ENCODE peak calls at places on chromosomes 7 and 10, in four cellular contexts. One of them, this sample, is unnamed.
A peak's percentile ranks its signal among the peaks of the same experiment; 100 is the strongest.

GRCh38 chr7:7424151-7424873 is 111.4 kb downstream of the COL28A1 start:
- DNase-seq in HepG2: peak; percentile 58
- DNase-seq in HCT116: peak; percentile 66
- DNase-seq in SK-N-SH: peak; percentile 62
- DNase-seq in this sample: peak; percentile 76

GRCh38 chr10:71728218-71728737 is 8.7 kb upstream of the C10orf105 start:
- DNase-seq in SK-N-SH: peak; percentile 87
- DNase-seq in HCT116: no peak
- DNase-seq in HepG2: no peak
- DNase-seq in this sample: no peak

GRCh38 chr7:25515876-25516275 is 287.6 kb upstream of the NPVF start:
- DNase-seq in SK-N-SH: no peak
- DNase-seq in HepG2: no peak
- DNase-seq in HCT116: no peak
- DNase-seq in this sample: no peak

GRCh38 chr10:104664205-104664604 is 23.1 kb downstream of the SORCS3 start:
- DNase-seq in HCT116: no peak
- DNase-seq in SK-N-SH: no peak
- DNase-seq in HepG2: peak; percentile 4
- DNase-seq in this sample: no peak

GRCh38 chr7:31087351-31087750 is 35.2 kb downstream of the ADCYAP1R1 start:
- DNase-seq in SK-N-SH: no peak
- DNase-seq in HepG2: no peak
- DNase-seq in HCT116: no peak
- DNase-seq in this sample: no peak

GRCh38 chr7:150756858-150757257 is 19.6 kb downstream of the GIMAP5 start:
- DNase-seq in SK-N-SH: no peak
- DNase-seq in HepG2: no peak
- DNase-seq in HCT116: no peak
- DNase-seq in this sample: peak; percentile 35

GRCh38 chr7:118059209-118059608 is 124.8 kb upstream of the LSM8 start:
- DNase-seq in HepG2: no peak
- DNase-seq in HCT116: no peak
- DNase-seq in SK-N-SH: no peak
- DNase-seq in this sample: no peak

GRCh38 chr10:31604141-31604540 is 285.1 kb downstream of the ZEB1 start:
- DNase-seq in SK-N-SH: no peak
- DNase-seq in HCT116: no peak
- DNase-seq in HepG2: no peak
- DNase-seq in this sample: no peak

GRCh38 chr7:141975806-141976523 is 2.4 kb upstream of the TAS2R38 start:
- DNase-seq in HCT116: peak; percentile 60
- DNase-seq in SK-N-SH: peak; percentile 81
- DNase-seq in HepG2: peak; percentile 50
- DNase-seq in this sample: peak; percentile 78

GRCh38 chr10:78875331-78875877 is 193.4 kb upstream of the ZMIZ1 start:
- DNase-seq in SK-N-SH: no peak
- DNase-seq in HepG2: no peak
- DNase-seq in HCT116: no peak
- DNase-seq in this sample: no peak

GRCh38 chr10:109727436-109727835 is 195.9 kb downstream of the XPNPEP1 start:
- DNase-seq in HCT116: no peak
- DNase-seq in HepG2: no peak
- DNase-seq in SK-N-SH: no peak
- DNase-seq in this sample: no peak

GRCh38 chr10:125123363-125124113 is 36.8 kb downstream of the CTBP2 start:
- DNase-seq in HepG2: no peak
- DNase-seq in SK-N-SH: no peak
- DNase-seq in HCT116: peak; percentile 96
- DNase-seq in this sample: no peak

GRCh38 chr7:151351967-151352366 is 10.4 kb downstream of the NUB1 start:
- DNase-seq in SK-N-SH: no peak
- DNase-seq in HepG2: no peak
- DNase-seq in HCT116: no peak
- DNase-seq in this sample: no peak

GRCh38 chr7:137513091-137513490 is 169.6 kb upstream of the PTN start:
- DNase-seq in SK-N-SH: no peak
- DNase-seq in HepG2: no peak
- DNase-seq in HCT116: no peak
- DNase-seq in this sample: no peak

GRCh38 chr10:61986788-61987187 is 85.3 kb downstream of the ARID5B start:
- DNase-seq in HepG2: no peak
- DNase-seq in HCT116: no peak
- DNase-seq in SK-N-SH: no peak
- DNase-seq in this sample: no peak

DNA sequence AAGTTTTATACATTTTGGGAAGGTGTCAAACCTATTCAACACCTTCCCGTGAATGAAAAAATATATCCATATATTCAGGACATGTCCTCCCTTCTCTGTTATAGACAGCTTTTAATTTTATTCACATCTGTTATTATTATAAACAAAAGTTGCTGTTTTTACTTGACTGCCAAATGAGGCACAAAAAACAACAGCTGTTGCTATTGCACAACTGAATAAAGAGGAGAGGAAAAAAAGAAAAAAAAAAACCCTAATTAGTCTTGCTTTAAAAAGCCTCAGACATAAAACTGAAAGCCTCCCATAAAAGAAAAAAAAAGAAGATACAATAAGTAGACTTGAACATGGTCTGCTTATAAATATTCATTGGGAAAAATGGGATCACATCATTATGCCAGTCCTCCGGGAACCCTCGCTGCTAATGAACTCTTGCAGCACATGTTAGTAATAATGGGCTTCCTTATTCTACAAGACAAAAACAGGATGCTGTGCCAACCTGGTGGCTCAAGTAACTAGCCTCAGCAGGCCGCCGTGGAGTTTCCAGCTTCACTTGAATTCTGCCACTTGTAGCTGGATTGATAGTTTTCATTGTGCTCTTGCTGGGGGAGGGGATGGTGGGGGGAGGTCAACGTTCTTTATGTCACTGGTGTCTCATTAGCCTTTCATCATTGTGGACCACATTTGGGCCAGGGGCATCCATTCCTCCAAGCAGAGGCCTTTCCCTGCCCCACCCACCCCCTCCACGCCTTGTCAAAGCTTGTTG is 153.6 kb downstream of the BMPER start:
- DNase-seq in HepG2: no peak
- DNase-seq in SK-N-SH: no peak
- DNase-seq in HCT116: no peak
- DNase-seq in this sample: no peak
- H3K9ac ChIP-seq in HepG2: no peak overlapping the region
- H3K9ac ChIP-seq in SK-N-SH: no peak overlapping the region
- H3K9ac ChIP-seq in HCT116: no peak overlapping the region
- H3K9ac ChIP-seq in this sample: no peak overlapping the region

GRCh38 chr10:53598914-53599313 is 826.3 kb upstream of the MBL2 start:
- DNase-seq in SK-N-SH: no peak
- DNase-seq in HepG2: no peak
- DNase-seq in HCT116: no peak
- DNase-seq in this sample: no peak
- TF ChIP-seq ELF1 in SK-N-SH: no peak
- TF ChIP-seq ELF1 in HepG2: no peak
- TF ChIP-seq ELF1 in HCT116: no peak
- TF ChIP-seq ELF1 in this sample: no peak

DNA sequence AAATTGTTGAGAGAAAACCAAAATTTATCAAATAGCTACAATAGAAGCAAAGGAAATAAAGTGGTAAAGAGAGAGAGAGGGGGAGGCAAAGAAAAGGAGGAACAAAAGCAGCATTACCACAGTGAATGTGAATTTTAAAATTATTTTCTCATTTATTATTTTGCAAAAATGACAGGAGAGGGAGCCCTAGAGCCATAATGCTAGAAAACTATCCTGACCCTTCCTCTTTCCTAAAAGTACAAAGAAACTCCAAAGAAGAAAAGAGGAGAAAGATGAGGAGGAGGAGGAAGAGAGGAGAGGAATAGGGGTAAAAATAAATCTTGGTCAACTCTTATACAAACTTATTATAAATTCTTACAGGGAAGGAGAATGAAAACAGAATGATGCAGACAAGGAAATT is 921.5 kb downstream of the NRG3 start:
- DNase-seq in HCT116: no peak
- DNase-seq in SK-N-SH: peak; percentile 9
- DNase-seq in HepG2: no peak
- DNase-seq in this sample: no peak
- H3K9ac ChIP-seq in HCT116: no peak overlapping the region
- H3K9ac ChIP-seq in SK-N-SH: no peak overlapping the region
- H3K9ac ChIP-seq in HepG2: no peak overlapping the region
- H3K9ac ChIP-seq in this sample: no peak overlapping the region

GRCh38 chr7:70487526-70488285 is 644.2 kb upstream of the GALNT17 start:
- DNase-seq in HepG2: no peak
- DNase-seq in HCT116: no peak
- DNase-seq in SK-N-SH: no peak
- DNase-seq in this sample: no peak
- TF ChIP-seq ELF1 in HepG2: no peak
- TF ChIP-seq ELF1 in HCT116: no peak
- TF ChIP-seq ELF1 in SK-N-SH: no peak
- TF ChIP-seq ELF1 in this sample: no peak

GRCh38 chr7:44244282-44244681 is 43.5 kb downstream of the YKT6 start:
- DNase-seq in HCT116: no peak
- DNase-seq in SK-N-SH: peak; percentile 85
- DNase-seq in HepG2: no peak
- DNase-seq in this sample: peak; percentile 66
- H3K9ac ChIP-seq in HCT116: no peak overlapping the region
- H3K9ac ChIP-seq in SK-N-SH: no peak overlapping the region
- H3K9ac ChIP-seq in HepG2: no peak overlapping the region
- H3K9ac ChIP-seq in this sample: no peak overlapping the region

GRCh38 chr7:128737867-128738390 is 1.2 kb upstream of the CALU start:
- DNase-seq in HCT116: peak; percentile 13
- DNase-seq in SK-N-SH: no peak
- DNase-seq in HepG2: peak; percentile 7
- DNase-seq in this sample: no peak
- TF ChIP-seq ELF1 in HCT116: no peak
- TF ChIP-seq ELF1 in SK-N-SH: no peak
- TF ChIP-seq ELF1 in HepG2: no peak
- TF ChIP-seq ELF1 in this sample: no peak

This sample was measured in K562.